ENCODE peak calls at places on chromosomes 5 and 9, in seven cellular contexts. W is stomach, S is cardiac muscle cell, A is aorta, X is esophagus squamous epithelium, T is DND-41, J is left ventricle myocardium inferior. D is an unnamed sample.

GRCh38 chr5:108421713-108422112 is 39.8 kb upstream of the FBXL17 start:
- DNase-seq in W (no peak), S (no peak), A (no peak), X (no peak), T (no peak), J (no peak), D (no peak)

GRCh38 chr9:126989847-126990821 is 75.6 kb downstream of the RALGPS1 start:
- DNase-seq in W (no peak), S (no peak), A (peak; percentile 80), X (no peak), T (no peak), J (peak; percentile 72), D (peak; percentile 92)

GRCh38 chr9:100474082-100474949 is 1.4 kb downstream of the TMEFF1 start:
- DNase-seq in W (no peak), S (peak; percentile 7), A (no peak), X (no peak), T (no peak), J (no peak), D (no peak)

GRCh38 chr9:73280113-73280512 is 128.4 kb downstream of the ANXA1 start:
- DNase-seq in W (no peak), S (no peak), A (no peak), X (no peak), T (no peak), J (no peak), D (no peak)

GRCh38 chr5:19920761-19921160 is 67.2 kb downstream of the CDH18 start:
- DNase-seq in W (no peak), S (no peak), A (no peak), X (no peak), T (no peak), J (no peak), D (no peak)

GRCh38 chr9:109498195-109499060 is at the start of gene PTPN3:
- DNase-seq in W (peak; percentile 40), S (peak; percentile 34), A (peak; percentile 79), X (no peak), T (no peak), J (no peak), D (peak; percentile 57)

GRCh38 chr5:163571755-163572154 is 66.3 kb downstream of the MAT2B start:
- DNase-seq in W (no peak), S (no peak), A (no peak), X (no peak), T (no peak), J (no peak), D (no peak)

GRCh38 chr5:101473483-101473882 is 570.4 kb upstream of the ST8SIA4 start:
- DNase-seq in W (no peak), S (no peak), A (no peak), X (no peak), T (no peak), J (no peak), D (no peak)

GRCh38 chr5:169712428-169712827 is 75.4 kb downstream of the DOCK2 start:
- DNase-seq in W (no peak), S (no peak), A (no peak), X (no peak), T (no peak), J (no peak), D (no peak)

GRCh38 chr5:149138182-149138923 is 2.9 kb upstream of the ABLIM3 start:
- DNase-seq in W (no peak), S (no peak), A (no peak), X (no peak), T (no peak), J (no peak), D (no peak)

GRCh38 chr5:149133795-149134777 is 7.2 kb upstream of the ABLIM3 start:
- DNase-seq in W (peak; percentile 55), S (no peak), A (peak; percentile 81), X (no peak), T (no peak), J (peak; percentile 60), D (peak; percentile 75)

GRCh38 chr5:149132474-149132873 is 8.8 kb upstream of the ABLIM3 start:
- DNase-seq in W (no peak), S (no peak), A (no peak), X (no peak), T (no peak), J (no peak), D (no peak)

GRCh38 chr5:149134778-149135169 is 6.5 kb upstream of the ABLIM3 start:
- DNase-seq in W (no peak), S (no peak), A (no peak), X (no peak), T (no peak), J (no peak), D (no peak)

GRCh38 chr5:149135536-149136201 is 5.6 kb upstream of the ABLIM3 start:
- DNase-seq in W (no peak), S (no peak), A (no peak), X (no peak), T (no peak), J (no peak), D (no peak)
- H3K4me3 ChIP-seq in W (no peak overlapping the region), S (no peak overlapping the region), A (no peak overlapping the region), X (no peak overlapping the region), T (no peak overlapping the region), J (no peak overlapping the region), D (no peak overlapping the region)

DNA sequence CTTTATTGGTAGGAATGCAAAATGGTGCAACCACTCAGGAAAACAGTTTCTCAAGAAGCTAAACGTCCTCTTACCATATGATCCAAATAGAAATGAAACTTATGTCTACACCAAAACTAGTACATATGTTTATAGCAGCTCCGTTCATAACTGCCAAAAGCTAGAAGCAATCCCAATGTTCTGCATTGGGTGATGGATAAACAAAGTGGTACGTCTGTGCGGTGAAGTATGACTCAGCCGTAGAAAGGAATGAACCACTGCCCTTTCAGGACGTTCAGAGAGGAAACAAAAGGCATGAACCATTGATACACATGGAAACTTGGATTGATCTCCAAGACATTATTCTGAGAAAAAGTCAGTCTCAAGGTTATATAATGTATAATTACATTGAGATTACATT is 27.6 kb downstream of the HNRNPH1 start:
- DNase-seq in W (no peak), S (no peak), A (no peak), X (no peak), T (no peak), J (no peak), D (no peak)
- H3K4me1 ChIP-seq in W (no peaks in the 10 kb centered on the region), S (no peaks in the 10 kb centered on the region), A (no peaks in the 10 kb centered on the region), X (peaks cover 10% of the 10 kb centered on the region), T (no peaks in the 10 kb centered on the region), J (no peaks in the 10 kb centered on the region), D (no peaks in the 10 kb centered on the region)

GRCh38 chr5:55668356-55668755 is 43.8 kb downstream of the SLC38A9 start:
- DNase-seq in W (no peak), S (no peak), A (no peak), X (no peak), T (no peak), J (no peak), D (no peak)
- H3K27ac ChIP-seq in W (no peak overlapping the region), S (no peak overlapping the region), A (no peak overlapping the region), X (no peak overlapping the region), T (no peak overlapping the region), J (no peak overlapping the region), D (no peak overlapping the region)

GRCh38 chr5:159094745-159095144 is 5.0 kb downstream of the EBF1 start:
- DNase-seq in W (peak; percentile 50), S (peak; percentile 72), A (peak; percentile 93), X (no peak), T (peak; percentile 86), J (peak; percentile 71), D (peak; percentile 91)
- H3K4me3 ChIP-seq in W (peak overlapping the region; percentile 21), S (no peak overlapping the region), A (peak overlapping the region; percentile 57), X (peak overlapping the region; percentile 46), T (peak overlapping the region; percentile 41), J (peak overlapping the region; percentile 84), D (peak overlapping the region; percentile 23)

GRCh38 chr9:14279671-14280070 is 34.3 kb downstream of the NFIB start:
- DNase-seq in W (no peak), S (no peak), A (no peak), X (no peak), T (no peak), J (no peak), D (no peak)

GRCh38 chr9:14277761-14278160 is 36.2 kb downstream of the NFIB start:
- DNase-seq in W (no peak), S (no peak), A (no peak), X (no peak), T (no peak), J (no peak), D (no peak)

GRCh38 chr9:14278291-14278721 is 35.6 kb downstream of the NFIB start:
- DNase-seq in W (no peak), S (no peak), A (no peak), X (no peak), T (no peak), J (no peak), D (no peak)

GRCh38 chr9:14275331-14275730 is 38.6 kb downstream of the NFIB start:
- DNase-seq in W (no peak), S (no peak), A (no peak), X (no peak), T (no peak), J (no peak), D (no peak)

GRCh38 chr9:14277202-14277601 is 36.7 kb downstream of the NFIB start:
- DNase-seq in W (no peak), S (no peak), A (no peak), X (no peak), T (no peak), J (peak; percentile 27), D (no peak)
- H3K4me1 ChIP-seq in W (peaks cover 94% of the 10 kb centered on the region), S (peaks cover 29% of the 10 kb centered on the region), A (peaks cover 26% of the 10 kb centered on the region), X (peaks cover 37% of the 10 kb centered on the region), T (no peaks in the 10 kb centered on the region), J (peaks cover 100% of the 10 kb centered on the region), D (peaks cover 18% of the 10 kb centered on the region)

GRCh38 chr5:15618938-15619337 is 119.0 kb downstream of the FBXL7 start:
- DNase-seq in W (no peak), S (no peak), A (no peak), X (no peak), T (no peak), J (no peak), D (no peak)

GRCh38 chr5:15623794-15624193 is 123.8 kb downstream of the FBXL7 start:
- DNase-seq in W (no peak), S (no peak), A (no peak), X (no peak), T (no peak), J (no peak), D (no peak)

GRCh38 chr5:15621094-15621493 is 121.1 kb downstream of the FBXL7 start:
- DNase-seq in W (no peak), S (no peak), A (no peak), X (no peak), T (no peak), J (no peak), D (no peak)

GRCh38 chr5:15615859-15616258 is 115.9 kb downstream of the FBXL7 start:
- DNase-seq in W (no peak), S (no peak), A (no peak), X (no peak), T (no peak), J (no peak), D (no peak)

DNA sequence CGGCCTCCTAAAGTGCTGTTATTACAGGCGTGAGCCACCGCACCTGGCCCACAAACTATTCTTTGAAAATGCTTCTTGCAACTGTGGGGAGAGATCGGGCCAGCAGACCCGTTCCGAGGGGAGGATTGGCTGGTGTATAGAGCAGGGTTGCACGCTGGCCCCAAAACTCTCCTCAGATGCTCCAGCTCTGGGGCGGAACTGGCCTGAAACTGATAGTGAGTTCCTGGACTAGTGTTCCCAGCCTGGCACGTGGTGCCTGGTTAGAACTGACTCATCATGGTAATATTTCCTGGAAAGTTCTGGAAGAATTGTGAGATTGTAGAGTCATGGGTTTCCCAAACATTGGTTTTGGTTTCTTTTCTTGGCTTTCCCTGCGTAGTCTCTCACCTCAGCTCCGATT is 120.5 kb downstream of the FBXL7 start:
- DNase-seq in W (no peak), S (no peak), A (peak; percentile 77), X (no peak), T (no peak), J (no peak), D (peak; percentile 73)
- H3K27ac ChIP-seq in W (no peak overlapping the region), S (no peak overlapping the region), A (peak overlapping the region; percentile 69), X (peak overlapping the region; percentile 49), T (no peak overlapping the region), J (peak overlapping the region; percentile 28), D (no peak overlapping the region)

D was measured in right cardiac atrium.